ENCODE peak calls at places on chromosomes 3 and 15, in seven cellular contexts. T, E, Q, G, X, J and Y are unnamed samples.

GRCh38 chr3:16357698-16358097 is 92.7 kb downstream of the OXNAD1 start:
- DNase-seq in T (no peak), E (no peak), Q (no peak), G (no peak), X (no peak), J (peak; percentile 46), Y (peak; percentile 89)

GRCh38 chr15:42584031-42584765 is 8.8 kb downstream of the STARD9 start:
- DNase-seq in T (no peak), E (peak; percentile 38), Q (no peak), G (no peak), X (peak; percentile 49), J (no peak), Y (peak; percentile 47)

GRCh38 chr15:91572110-91572509 is 281.4 kb upstream of the SLCO3A1 start:
- DNase-seq in T (no peak), E (no peak), Q (no peak), G (no peak), X (peak; percentile 15), J (peak; percentile 90), Y (peak; percentile 72)

GRCh38 chr15:95826388-95826781 is 504.1 kb upstream of the NR2F2 start:
- DNase-seq in T (no peak), E (no peak), Q (no peak), G (no peak), X (no peak), J (no peak), Y (no peak)

GRCh38 chr3:167808910-167809309 is 73.4 kb downstream of the SERPINI1 start:
- DNase-seq in T (no peak), E (no peak), Q (no peak), G (no peak), X (no peak), J (no peak), Y (no peak)

GRCh38 chr15:77857419-77857818 is 220.1 kb downstream of the TBC1D2B start:
- DNase-seq in T (no peak), E (no peak), Q (no peak), G (no peak), X (no peak), J (no peak), Y (no peak)

GRCh38 chr3:171044828-171045793 is 18.6 kb upstream of the SLC2A2 start:
- DNase-seq in T (no peak), E (no peak), Q (no peak), G (peak; percentile 52), X (peak; percentile 80), J (peak; percentile 91), Y (peak; percentile 84)

GRCh38 chr3:124837065-124837464 is 50.1 kb downstream of the ITGB5 start:
- DNase-seq in T (no peak), E (no peak), Q (no peak), G (no peak), X (no peak), J (no peak), Y (no peak)

GRCh38 chr3:71688121-71688520 is 37.1 kb downstream of the EIF4E3 start:
- DNase-seq in T (no peak), E (no peak), Q (no peak), G (no peak), X (no peak), J (no peak), Y (no peak)

DNA sequence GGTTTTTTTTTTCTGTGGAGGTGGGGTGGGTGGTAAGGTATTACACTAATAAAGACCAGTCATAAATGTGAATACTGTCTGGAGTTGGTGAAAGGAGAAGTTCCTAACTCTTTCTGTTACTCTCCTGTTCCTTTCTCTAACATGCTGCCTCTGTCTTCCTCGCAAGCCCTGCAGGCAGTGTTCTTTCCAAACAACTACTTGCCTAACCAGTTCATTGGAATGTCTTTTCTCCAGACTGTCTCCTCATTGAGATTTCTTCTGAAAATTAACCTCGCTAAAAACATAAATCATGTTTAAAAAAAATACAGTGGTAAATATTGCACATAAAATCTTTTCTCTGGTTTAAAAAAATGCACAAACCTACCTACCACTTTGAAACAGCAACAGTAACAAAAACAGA is 135.2 kb downstream of the TP63 start:
- DNase-seq in T (no peak), E (no peak), Q (no peak), G (peak; percentile 18), X (peak; percentile 7), J (no peak), Y (no peak)
- H3K27ac ChIP-seq in T (no peak overlapping the region), E (no peak overlapping the region), Q (no peak overlapping the region), G (no peak overlapping the region), X (no peak overlapping the region), J (no peak overlapping the region), Y (no peak overlapping the region)

DNA sequence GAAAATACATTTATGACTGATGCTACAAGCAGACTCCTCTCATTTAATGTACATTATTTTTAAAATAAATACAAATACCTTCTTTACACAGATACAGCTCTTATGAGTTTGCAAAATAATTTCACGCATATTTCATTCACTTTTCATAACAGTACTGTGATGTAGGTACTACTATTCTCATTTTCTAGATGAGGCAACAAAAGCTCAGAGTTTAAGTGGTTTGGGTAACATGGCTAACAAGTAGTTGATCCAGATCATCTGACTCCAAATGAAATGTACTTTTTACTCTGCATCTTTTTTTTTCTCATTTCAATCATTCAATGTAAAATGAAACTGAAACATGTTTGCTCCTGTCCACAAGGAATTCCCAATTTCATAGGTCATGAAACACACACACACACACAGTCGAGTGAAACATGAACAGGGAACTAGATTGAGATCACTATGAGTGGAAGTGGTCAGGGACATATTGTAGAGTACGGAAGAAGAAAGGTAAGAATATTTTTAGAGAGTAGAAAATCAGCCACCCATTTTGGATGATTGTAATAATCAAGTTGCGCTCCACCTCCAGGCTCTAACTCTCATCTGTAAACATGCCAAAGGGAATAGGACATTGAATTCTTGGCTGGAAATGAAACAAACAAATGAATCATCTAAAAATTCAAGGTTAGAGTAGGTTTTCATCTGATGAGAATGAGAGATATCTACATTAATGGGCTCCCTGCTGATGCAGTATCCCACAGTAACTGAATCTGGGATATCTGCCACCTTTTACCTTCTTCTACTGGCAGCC is 92.4 kb downstream of the CLDN1 start:
- DNase-seq in T (no peak), E (no peak), Q (no peak), G (no peak), X (peak; percentile 63), J (no peak), Y (peak; percentile 74)
- H3K27ac ChIP-seq in T (no peak overlapping the region), E (no peak overlapping the region), Q (no peak overlapping the region), G (no peak overlapping the region), X (no peak overlapping the region), J (no peak overlapping the region), Y (peak overlapping the region; percentile 46)

DNA sequence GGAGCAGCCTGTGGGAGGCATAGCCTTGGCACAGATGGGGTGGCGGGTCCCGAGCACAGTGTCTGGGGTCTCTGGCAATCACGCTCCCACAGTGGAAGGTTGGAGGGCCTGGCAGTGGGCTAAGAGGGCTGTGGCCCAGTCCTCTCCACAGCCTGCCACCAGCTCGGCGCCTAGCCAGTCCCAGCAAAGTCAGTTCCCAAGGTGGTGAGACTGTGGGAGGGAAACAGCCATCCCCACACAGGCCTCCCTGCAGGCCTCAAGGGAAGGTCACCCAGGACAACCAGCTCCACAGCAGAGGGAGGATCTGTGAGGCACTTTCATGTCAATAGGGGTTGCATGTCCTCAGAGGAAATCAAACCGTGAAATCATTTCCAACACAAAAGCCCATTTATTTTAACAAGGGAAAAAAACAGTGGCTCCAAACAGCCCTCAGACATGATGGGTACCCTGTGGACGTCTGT is 27.6 kb upstream of the LIMD1 start:
- DNase-seq in T (no peak), E (no peak), Q (no peak), G (no peak), X (no peak), J (no peak), Y (no peak)
- H3K27ac ChIP-seq in T (no peak overlapping the region), E (no peak overlapping the region), Q (peak overlapping the region; percentile 23), G (no peak overlapping the region), X (no peak overlapping the region), J (no peak overlapping the region), Y (no peak overlapping the region)

GRCh38 chr3:165638066-165638465 is 199.2 kb downstream of the BCHE start:
- DNase-seq in T (no peak), E (no peak), Q (no peak), G (no peak), X (peak; percentile 28), J (no peak), Y (no peak)
- H3K27ac ChIP-seq in T (no peak overlapping the region), E (no peak overlapping the region), Q (no peak overlapping the region), G (no peak overlapping the region), X (no peak overlapping the region), J (no peak overlapping the region), Y (no peak overlapping the region)

GRCh38 chr3:98776114-98776513 is 13.0 kb downstream of the ST3GAL6 start:
- DNase-seq in T (no peak), E (no peak), Q (no peak), G (no peak), X (no peak), J (no peak), Y (no peak)
- H3K27ac ChIP-seq in T (peak overlapping the region; percentile 58), E (no peak overlapping the region), Q (no peak overlapping the region), G (no peak overlapping the region), X (no peak overlapping the region), J (no peak overlapping the region), Y (no peak overlapping the region)

GRCh38 chr3:24294150-24294549 is 200.5 kb downstream of the THRB start:
- DNase-seq in T (no peak), E (no peak), Q (no peak), G (no peak), X (no peak), J (no peak), Y (no peak)

GRCh38 chr3:24300949-24301348 is 193.7 kb downstream of the THRB start:
- DNase-seq in T (no peak), E (no peak), Q (no peak), G (no peak), X (no peak), J (no peak), Y (no peak)

GRCh38 chr3:24299236-24299635 is 195.4 kb downstream of the THRB start:
- DNase-seq in T (no peak), E (no peak), Q (no peak), G (no peak), X (no peak), J (peak; percentile 59), Y (no peak)

GRCh38 chr3:24299801-24300626 is 194.6 kb downstream of the THRB start:
- DNase-seq in T (no peak), E (no peak), Q (no peak), G (peak; percentile 38), X (peak; percentile 11), J (peak; percentile 92), Y (peak; percentile 72)

GRCh38 chr3:24296441-24297205 is 198.0 kb downstream of the THRB start:
- DNase-seq in T (no peak), E (no peak), Q (no peak), G (no peak), X (peak; percentile 41), J (no peak), Y (no peak)
- H3K27ac ChIP-seq in T (no peak overlapping the region), E (no peak overlapping the region), Q (no peak overlapping the region), G (no peak overlapping the region), X (no peak overlapping the region), J (no peak overlapping the region), Y (no peak overlapping the region)